ENCODE peak calls at places on chromosome 11, in eight cellular contexts. Q is A549; B is activated effector memory CD4-positive, alpha-beta T cell treated with anti-CD3 and anti-CD28 coated beads, Interleukin-2, amount 50 U/mL, for 16 hours; J is stimulated activated CD4-positive, alpha-beta T cell treated with anti-CD3 and anti-CD28 coated beads, Interleukin-15, amount 100 ng/mL, for 1 hour; O is tibial artery; D is CD4-positive, CD25-positive, alpha-beta regulatory T cell; L is GM03348; I is NCI-H748 treated with DMSO at 0.1 percent for 48 hours. Z is an unnamed sample.

GRCh38 chr11:72721689-72722049 is 30.5 kb downstream of the ARAP1 start:
- DNase-seq in Q (no peak), B (peak), J (no peak), O (no peak), D (no peak), L (peak), I (no peak), Z (peak)

GRCh38 chr11:67273260-67273990 is 7.2 kb downstream of the GRK2 start:
- DNase-seq in Q (no peak), B (peak), J (no peak), O (peak), D (no peak), L (no peak), I (no peak), Z (no peak)

GRCh38 chr11:33160587-33160986 is 693 bp downstream of the CSTF3 start:
- DNase-seq in Q (no peak), B (no peak), J (no peak), O (no peak), D (no peak), L (no peak), I (no peak), Z (no peak)

GRCh38 chr11:94740975-94741707 is 27.0 kb upstream of the AMOTL1 start:
- DNase-seq in Q (peak), B (no peak), J (no peak), O (no peak), D (no peak), L (peak), I (peak), Z (no peak)

GRCh38 chr11:46237248-46238077 is 40.0 kb upstream of the CREB3L1 start:
- DNase-seq in Q (peak), B (peak), J (peak), O (peak), D (peak), L (peak), I (no peak), Z (peak)

GRCh38 chr11:10594407-10594806 is 25.9 kb upstream of the LYVE1 start:
- DNase-seq in Q (no peak), B (no peak), J (no peak), O (no peak), D (no peak), L (no peak), I (no peak), Z (no peak)

GRCh38 chr11:763073-763463 is 14.2 kb downstream of the GATD1 start:
- DNase-seq in Q (no peak), B (no peak), J (no peak), O (no peak), D (no peak), L (no peak), I (peak), Z (no peak)

GRCh38 chr11:19714387-19715363 is 2.0 kb downstream of the NAV2 start:
- DNase-seq in Q (peak), B (no peak), J (no peak), O (peak), D (no peak), L (peak), I (no peak), Z (no peak)

GRCh38 chr11:61484541-61484940 is 24.0 kb upstream of the LRRC10B start:
- DNase-seq in Q (no peak), B (no peak), J (no peak), O (no peak), D (no peak), L (no peak), I (no peak), Z (no peak)

GRCh38 chr11:75563978-75564552 is 2.0 kb downstream of the SERPINH1 start:
- DNase-seq in Q (no peak), B (no peak), J (no peak), O (peak), D (no peak), L (peak), I (no peak), Z (no peak)

GRCh38 chr11:36146437-36146836 is 142.8 kb downstream of the COMMD9 start:
- DNase-seq in Q (peak), B (no peak), J (no peak), O (no peak), D (no peak), L (no peak), I (no peak), Z (no peak)

GRCh38 chr11:76694664-76695063 is 24.1 kb upstream of the LRRC32 start:
- DNase-seq in Q (peak), B (no peak), J (no peak), O (no peak), D (no peak), L (peak), I (no peak), Z (no peak)

GRCh38 chr11:64094463-64095223 is 58.9 kb downstream of the FLRT1 start:
- DNase-seq in Q (peak), B (no peak), J (no peak), O (no peak), D (no peak), L (peak), I (no peak), Z (no peak)